ENCODE peak calls at places on chromosome 14, in six cellular contexts. Q is T follicular helper cell, C is neural crest cell, E is thoracic aorta, P is GM20000, U is GM13977. J is an unnamed sample.

GRCh38 chr14:92688434-92689375 is 59.7 kb downstream of the LGMN start:
- DNase-seq in Q (no peak), C (no peak), E (no peak), P (no peak), U (no peak), J (no peak)

GRCh38 chr14:47044841-47045240 is 393.3 kb upstream of the RPL10L start:
- DNase-seq in Q (no peak), C (no peak), E (no peak), P (no peak), U (no peak), J (no peak)

GRCh38 chr14:61288720-61289119 is 7.6 kb upstream of the TMEM30B start:
- DNase-seq in Q (no peak), C (no peak), E (no peak), P (no peak), U (no peak), J (no peak)

GRCh38 chr14:73771848-73772705 is 57.9 kb upstream of the PNMA1 start:
- DNase-seq in Q (peak), C (no peak), E (no peak), P (peak), U (peak), J (no peak)

GRCh38 chr14:65472189-65472588 is 59.7 kb downstream of the FUT8 start:
- DNase-seq in Q (no peak), C (no peak), E (no peak), P (no peak), U (no peak), J (no peak)

GRCh38 chr14:105999361-106000028 is 473.1 kb downstream of the TMEM121 start:
- DNase-seq in Q (peak), C (peak), E (no peak), P (peak), U (peak), J (no peak)

GRCh38 chr14:100839573-100840175 is 13.8 kb downstream of the MEG3 start:
- DNase-seq in Q (no peak), C (no peak), E (no peak), P (no peak), U (no peak), J (no peak)

GRCh38 chr14:104371917-104372316 is 207.6 kb upstream of the C14orf180 start:
- DNase-seq in Q (no peak), C (no peak), E (no peak), P (no peak), U (no peak), J (no peak)

GRCh38 chr14:38951451-38951850 is 151.6 kb downstream of the SEC23A start:
- DNase-seq in Q (no peak), C (no peak), E (no peak), P (no peak), U (no peak), J (no peak)

GRCh38 chr14:100535287-100536131 is 51.7 kb downstream of the BEGAIN start:
- DNase-seq in Q (no peak), C (no peak), E (no peak), P (peak), U (peak), J (no peak)

GRCh38 chr14:72606879-72607278 is 287.0 kb downstream of the DPF3 start:
- DNase-seq in Q (no peak), C (no peak), E (no peak), P (no peak), U (no peak), J (no peak)

GRCh38 chr14:98928418-98928817 is 343.6 kb downstream of the BCL11B start:
- DNase-seq in Q (no peak), C (no peak), E (no peak), P (no peak), U (no peak), J (no peak)

GRCh38 chr14:66369157-66369706 is 116.9 kb upstream of the CCDC196 start:
- DNase-seq in Q (no peak), C (no peak), E (no peak), P (no peak), U (no peak), J (no peak)

GRCh38 chr14:59939828-59940227 is 19.9 kb downstream of the LRRC9 start:
- DNase-seq in Q (no peak), C (no peak), E (no peak), P (no peak), U (no peak), J (no peak)

GRCh38 chr14:35825968-35826217 is 245 bp upstream of the BRMS1L start:
- DNase-seq in Q (no peak), C (no peak), E (no peak), P (no peak), U (no peak), J (no peak)

GRCh38 chr14:66249544-66249943 is 236.6 kb upstream of the CCDC196 start:
- DNase-seq in Q (no peak), C (no peak), E (no peak), P (no peak), U (no peak), J (no peak)

GRCh38 chr14:79597561-79597960 is 613.7 kb downstream of the DIO2 start:
- DNase-seq in Q (no peak), C (no peak), E (no peak), P (no peak), U (no peak), J (no peak)

GRCh38 chr14:98252819-98253218 is 1019.2 kb downstream of the BCL11B start:
- DNase-seq in Q (no peak), C (no peak), E (no peak), P (no peak), U (no peak), J (no peak)

GRCh38 chr14:24334431-24335271 is at the start of gene ADCY4:
- DNase-seq in Q (no peak), C (no peak), E (no peak), P (peak), U (no peak), J (no peak)

GRCh38 chr14:101737414-101738367 is 23.8 kb upstream of the PPP2R5C start:
- DNase-seq in Q (no peak), C (no peak), E (no peak), P (peak), U (no peak), J (no peak)

GRCh38 chr14:59360923-59361794 is 104.0 kb downstream of the GPR135 start:
- DNase-seq in Q (no peak), C (no peak), E (no peak), P (no peak), U (no peak), J (no peak)

GRCh38 chr14:55500219-55500701 is 59.8 kb upstream of the TBPL2 start:
- DNase-seq in Q (no peak), C (no peak), E (no peak), P (no peak), U (no peak), J (no peak)

GRCh38 chr14:74502236-74503019 is 8.9 kb downstream of the ISCA2 start:
- DNase-seq in Q (no peak), C (peak), E (no peak), P (peak), U (peak), J (no peak)

GRCh38 chr14:32432813-32433538 is 103.9 kb downstream of the AKAP6 start:
- DNase-seq in Q (no peak), C (no peak), E (no peak), P (no peak), U (no peak), J (no peak)

GRCh38 chr14:80237142-80237541 is 25.8 kb upstream of the DIO2 start:
- DNase-seq in Q (no peak), C (no peak), E (no peak), P (no peak), U (no peak), J (no peak)